ENCODE peak calls at places on chromosomes 12 and 14, in four cellular contexts. One of them, this sample, is unnamed.

GRCh38 chr14:26415618-26416123 is 182.2 kb downstream of the NOVA1 start:
- DNase-seq in K562: no peak
- DNase-seq in HepG2: no peak
- DNase-seq in SK-N-SH: no peak
- DNase-seq in this sample: no peak

GRCh38 chr12:113552760-113553159 is 81.1 kb upstream of the LHX5 start:
- DNase-seq in K562: no peak
- DNase-seq in HepG2: no peak
- DNase-seq in SK-N-SH: no peak
- DNase-seq in this sample: no peak

GRCh38 chr14:35458442-35458841 is 53.9 kb upstream of the NFKBIA start:
- DNase-seq in K562: no peak
- DNase-seq in HepG2: no peak
- DNase-seq in SK-N-SH: no peak
- DNase-seq in this sample: no peak

GRCh38 chr12:17511369-17511768 is 578.6 kb downstream of the RERGL start:
- DNase-seq in K562: no peak
- DNase-seq in HepG2: no peak
- DNase-seq in SK-N-SH: no peak
- DNase-seq in this sample: no peak

GRCh38 chr12:125610971-125611370 is 545.7 kb downstream of the AACS start:
- DNase-seq in K562: no peak
- DNase-seq in HepG2: no peak
- DNase-seq in SK-N-SH: no peak
- DNase-seq in this sample: no peak

GRCh38 chr14:28468191-28469151 is 298.1 kb upstream of the FOXG1 start:
- DNase-seq in K562: no peak
- DNase-seq in HepG2: no peak
- DNase-seq in SK-N-SH: no peak
- DNase-seq in this sample: no peak

GRCh38 chr12:106753526-106753925 is 21.0 kb upstream of the RIC8B start:
- DNase-seq in K562: no peak
- DNase-seq in HepG2: no peak
- DNase-seq in SK-N-SH: no peak
- DNase-seq in this sample: no peak

GRCh38 chr12:104668274-104668718 is 211.5 kb downstream of the CHST11 start:
- DNase-seq in K562: peak; percentile 38
- DNase-seq in HepG2: no peak
- DNase-seq in SK-N-SH: peak; percentile 78
- DNase-seq in this sample: no peak

GRCh38 chr14:24232645-24233537 is at the start of gene GMPR2:
- DNase-seq in K562: peak; percentile 71
- DNase-seq in HepG2: no peak
- DNase-seq in SK-N-SH: peak; percentile 67
- DNase-seq in this sample: no peak

GRCh38 chr12:118377005-118377890 is 893 bp downstream of the SUDS3 start:
- DNase-seq in K562: peak; percentile 23
- DNase-seq in HepG2: no peak
- DNase-seq in SK-N-SH: peak; percentile 23
- DNase-seq in this sample: no peak

GRCh38 chr14:61420326-61420725 is 98.9 kb downstream of the PRKCH start:
- DNase-seq in K562: no peak
- DNase-seq in HepG2: no peak
- DNase-seq in SK-N-SH: no peak
- DNase-seq in this sample: no peak

GRCh38 chr12:14771651-14772137 is 31.6 kb downstream of the WBP11 start:
- DNase-seq in K562: no peak
- DNase-seq in HepG2: no peak
- DNase-seq in SK-N-SH: peak; percentile 25
- DNase-seq in this sample: no peak

GRCh38 chr12:14273911-14274306 is 91.6 kb upstream of the ATF7IP start:
- DNase-seq in K562: no peak
- DNase-seq in HepG2: no peak
- DNase-seq in SK-N-SH: no peak
- DNase-seq in this sample: no peak

GRCh38 chr14:22593189-22593588 is 4.2 kb upstream of the DAD1 start:
- DNase-seq in K562: no peak
- DNase-seq in HepG2: no peak
- DNase-seq in SK-N-SH: no peak
- DNase-seq in this sample: no peak

GRCh38 chr12:109670647-109671046 is 43.0 kb upstream of the FAM222A start:
- DNase-seq in K562: peak; percentile 8
- DNase-seq in HepG2: no peak
- DNase-seq in SK-N-SH: peak; percentile 38
- DNase-seq in this sample: no peak

GRCh38 chr12:101616027-101616494 is 21.3 kb downstream of the MYBPC1 start:
- DNase-seq in K562: no peak
- DNase-seq in HepG2: peak; percentile 86
- DNase-seq in SK-N-SH: no peak
- DNase-seq in this sample: peak; percentile 43

GRCh38 chr14:30214456-30215090 is 286.9 kb upstream of the PRKD1 start:
- DNase-seq in K562: peak; percentile 46
- DNase-seq in HepG2: peak; percentile 75
- DNase-seq in SK-N-SH: peak; percentile 3
- DNase-seq in this sample: peak; percentile 4

GRCh38 chr12:29650371-29650770 is 133.4 kb downstream of the TMTC1 start:
- DNase-seq in K562: no peak
- DNase-seq in HepG2: no peak
- DNase-seq in SK-N-SH: no peak
- DNase-seq in this sample: no peak

GRCh38 chr14:62436256-62436655 is 609.0 kb downstream of the KCNH5 start:
- DNase-seq in K562: no peak
- DNase-seq in HepG2: no peak
- DNase-seq in SK-N-SH: no peak
- DNase-seq in this sample: no peak

GRCh38 chr14:80427101-80427500 is 215.8 kb upstream of the DIO2 start:
- DNase-seq in K562: no peak
- DNase-seq in HepG2: no peak
- DNase-seq in SK-N-SH: no peak
- DNase-seq in this sample: no peak

GRCh38 chr14:54781936-54782802 is 120.5 kb downstream of the GCH1 start:
- DNase-seq in K562: no peak
- DNase-seq in HepG2: no peak
- DNase-seq in SK-N-SH: no peak
- DNase-seq in this sample: no peak

GRCh38 chr12:121131941-121132341 is 735 bp upstream of the P2RX7 start:
- DNase-seq in K562: no peak
- DNase-seq in HepG2: no peak
- DNase-seq in SK-N-SH: no peak
- DNase-seq in this sample: no peak

GRCh38 chr12:14396071-14396470 is 30.6 kb downstream of the ATF7IP start:
- DNase-seq in K562: no peak
- DNase-seq in HepG2: no peak
- DNase-seq in SK-N-SH: no peak
- DNase-seq in this sample: no peak

GRCh38 chr12:52634266-52635056 is 16.1 kb upstream of the KRT73 start:
- DNase-seq in K562: no peak
- DNase-seq in HepG2: no peak
- DNase-seq in SK-N-SH: no peak
- DNase-seq in this sample: no peak

GRCh38 chr12:11856971-11857370 is 207.5 kb downstream of the ETV6 start:
- DNase-seq in K562: no peak
- DNase-seq in HepG2: no peak
- DNase-seq in SK-N-SH: no peak
- DNase-seq in this sample: peak; percentile 95

GRCh38 chr12:121925361-121925725 is 7.0 kb downstream of the CFAP251 start:
- DNase-seq in K562: no peak
- DNase-seq in HepG2: no peak
- DNase-seq in SK-N-SH: no peak
- DNase-seq in this sample: no peak

GRCh38 chr14:101482066-101482465 is 79.2 kb upstream of the DIO3 start:
- DNase-seq in K562: no peak
- DNase-seq in HepG2: no peak
- DNase-seq in SK-N-SH: no peak
- DNase-seq in this sample: no peak

GRCh38 chr14:39367387-39367751 is 64.9 kb downstream of the FBXO33 start:
- DNase-seq in K562: no peak
- DNase-seq in HepG2: no peak
- DNase-seq in SK-N-SH: no peak
- DNase-seq in this sample: no peak

DNA sequence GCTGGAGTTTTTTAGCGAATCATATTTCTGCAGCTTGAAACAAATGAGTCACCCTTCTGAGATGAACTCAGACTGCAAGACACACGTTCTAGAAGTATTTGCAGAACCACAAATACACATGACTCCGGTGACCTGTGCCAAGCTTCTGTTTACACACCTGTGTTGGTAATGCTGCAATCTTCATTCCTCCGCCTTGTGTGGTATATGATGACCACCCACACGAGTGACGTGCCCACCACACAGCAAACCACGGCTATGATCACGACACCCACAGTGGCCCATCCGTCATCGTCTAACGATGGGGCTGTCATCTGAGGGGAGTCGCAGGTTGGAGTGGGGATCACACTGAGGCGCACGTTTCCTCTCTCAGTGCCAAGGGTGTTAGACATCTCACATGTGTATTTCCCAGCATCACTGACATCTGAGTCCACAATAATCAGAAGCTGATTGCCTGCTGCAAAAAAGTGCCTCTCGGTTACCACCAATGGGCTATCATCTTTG is 43.0 kb downstream of the LRIG3 start:
- DNase-seq in K562: no peak
- DNase-seq in HepG2: peak; percentile 35
- DNase-seq in SK-N-SH: no peak
- DNase-seq in this sample: no peak
- TF ChIP-seq GABPA in K562: no peak
- TF ChIP-seq GABPA in HepG2: no peak
- TF ChIP-seq GABPA in SK-N-SH: no peak
- TF ChIP-seq GABPA in this sample: no peak

DNA sequence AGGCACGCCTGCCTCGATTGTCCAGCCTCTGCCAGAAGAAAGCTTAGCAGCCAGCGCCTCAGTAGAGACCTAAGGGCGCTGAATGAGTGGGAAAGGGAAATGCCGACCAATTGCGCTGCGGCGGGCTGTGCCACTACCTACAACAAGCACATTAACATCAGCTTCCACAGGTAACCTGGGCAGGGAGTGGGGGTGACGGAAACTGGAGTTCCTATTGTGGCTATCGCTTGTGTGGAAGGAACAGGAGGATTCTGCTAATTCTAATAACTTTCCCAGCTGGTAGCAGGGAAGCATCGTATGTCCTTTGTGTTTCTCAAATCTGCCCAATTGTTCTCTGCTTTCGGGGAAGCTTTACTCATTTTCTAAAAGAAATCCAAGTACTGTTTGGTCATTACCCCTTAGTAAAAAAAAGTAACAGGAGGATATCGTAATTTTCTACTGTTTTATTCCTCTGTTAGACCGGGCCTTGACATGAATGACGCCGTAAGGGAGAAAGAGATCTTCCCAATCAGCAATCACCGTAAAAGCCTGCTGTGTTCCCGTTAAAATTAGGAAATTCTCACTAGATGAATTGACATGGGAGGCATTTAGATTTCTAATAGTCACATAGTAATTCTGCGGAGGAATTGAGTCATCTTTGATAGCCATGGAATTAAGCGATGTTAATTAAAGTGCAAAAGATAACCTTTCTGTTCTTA is 459 bp downstream of the THAP2 start:
- DNase-seq in K562: no peak
- DNase-seq in HepG2: no peak
- DNase-seq in SK-N-SH: no peak
- DNase-seq in this sample: no peak
- TF ChIP-seq CTCF in K562: no peak
- TF ChIP-seq CTCF in HepG2: no peak
- TF ChIP-seq CTCF in SK-N-SH: no peak
- TF ChIP-seq CTCF in this sample: no peak

DNA sequence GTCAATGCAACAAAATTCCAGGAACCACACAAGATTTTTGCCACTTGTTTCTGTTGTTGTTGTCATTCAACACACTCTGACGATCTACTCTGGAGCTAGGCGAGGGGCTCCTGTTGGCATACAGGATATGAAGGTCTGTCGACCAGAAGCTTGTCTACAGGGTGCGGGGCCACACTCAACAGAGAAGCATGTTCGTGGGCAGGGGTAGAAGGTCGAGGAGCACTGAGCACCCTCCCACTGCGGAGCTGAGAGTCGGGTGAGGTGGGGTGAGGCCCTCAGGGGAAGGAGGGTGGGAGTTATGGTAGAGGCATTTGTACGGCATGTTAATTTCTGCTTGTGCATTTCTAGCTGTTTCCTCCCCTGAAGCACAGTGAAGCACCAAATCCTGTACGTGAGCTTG is 115.1 kb downstream of the PRMT8 start:
- DNase-seq in K562: no peak
- DNase-seq in HepG2: no peak
- DNase-seq in SK-N-SH: no peak
- DNase-seq in this sample: no peak
- TF ChIP-seq GABPA in K562: no peak
- TF ChIP-seq GABPA in HepG2: no peak
- TF ChIP-seq GABPA in SK-N-SH: no peak
- TF ChIP-seq GABPA in this sample: no peak

GRCh38 chr14:92670967-92671366 is 77.5 kb downstream of the LGMN start:
- DNase-seq in K562: no peak
- DNase-seq in HepG2: no peak
- DNase-seq in SK-N-SH: no peak
- DNase-seq in this sample: no peak

GRCh38 chr14:92666251-92666650 is 82.2 kb downstream of the LGMN start:
- DNase-seq in K562: no peak
- DNase-seq in HepG2: no peak
- DNase-seq in SK-N-SH: no peak
- DNase-seq in this sample: no peak

GRCh38 chr14:92668266-92668973 is 80.0 kb downstream of the LGMN start:
- DNase-seq in K562: no peak
- DNase-seq in HepG2: no peak
- DNase-seq in SK-N-SH: no peak
- DNase-seq in this sample: no peak

GRCh38 chr14:92673601-92674000 is 74.8 kb downstream of the LGMN start:
- DNase-seq in K562: no peak
- DNase-seq in HepG2: no peak
- DNase-seq in SK-N-SH: no peak
- DNase-seq in this sample: no peak

GRCh38 chr14:92670177-92670576 is 78.2 kb downstream of the LGMN start:
- DNase-seq in K562: no peak
- DNase-seq in HepG2: no peak
- DNase-seq in SK-N-SH: peak; percentile 52
- DNase-seq in this sample: peak; percentile 82
- TF ChIP-seq CTCF in K562: peak; percentile 31
- TF ChIP-seq CTCF in HepG2: no peak
- TF ChIP-seq CTCF in SK-N-SH: peak; percentile 16
- TF ChIP-seq CTCF in this sample: no peak

This sample was measured in HL-60.